ENCODE peak calls at places on chromosomes 6 and 20, in four cellular contexts. A, M, C and S are unnamed samples. For H3K9me3, the result is how much of the 10 kb centered on the place peaks cover.

GRCh38 chr20:33908868-33909267 is 84.8 kb upstream of the RALY start:
- DNase-seq in C (no peak), M (no peak), A (no peak), S (no peak)

GRCh38 chr6:38713812-38714211 is 1.3 kb upstream of the DNAH8 start:
- DNase-seq in M (no peak), C (no peak), A (no peak), S (peak)

GRCh38 chr20:52624270-52624669 is 347.9 kb upstream of the TSHZ2 start:
- DNase-seq in A (no peak), C (no peak), M (no peak), S (no peak)

GRCh38 chr20:15061955-15062354 is 724.5 kb upstream of the FLRT3 start:
- DNase-seq in M (no peak), C (no peak), A (no peak), S (no peak)

GRCh38 chr6:4258733-4259132 is 123.4 kb upstream of the ECI2 start:
- DNase-seq in A (no peak), M (no peak), C (no peak), S (no peak)

GRCh38 chr20:61114776-61115175 is 137.3 kb upstream of the CDH4 start:
- DNase-seq in M (no peak), C (no peak), A (no peak), S (no peak)

GRCh38 chr20:44056010-44056698 is 130.8 kb downstream of the JPH2 start:
- DNase-seq in M (no peak), A (peak), C (no peak), S (peak)

GRCh38 chr20:34074101-34074760 is 37.8 kb downstream of the EIF2S2 start:
- DNase-seq in M (peak), C (no peak), A (peak), S (no peak)

GRCh38 chr6:87257046-87257445 is 65.3 kb upstream of the SMIM8 start:
- DNase-seq in M (no peak), A (no peak), C (no peak), S (no peak)
- H3K9me3 ChIP-seq in M (under half), A (under half), C (under half), S (under half)

DNA sequence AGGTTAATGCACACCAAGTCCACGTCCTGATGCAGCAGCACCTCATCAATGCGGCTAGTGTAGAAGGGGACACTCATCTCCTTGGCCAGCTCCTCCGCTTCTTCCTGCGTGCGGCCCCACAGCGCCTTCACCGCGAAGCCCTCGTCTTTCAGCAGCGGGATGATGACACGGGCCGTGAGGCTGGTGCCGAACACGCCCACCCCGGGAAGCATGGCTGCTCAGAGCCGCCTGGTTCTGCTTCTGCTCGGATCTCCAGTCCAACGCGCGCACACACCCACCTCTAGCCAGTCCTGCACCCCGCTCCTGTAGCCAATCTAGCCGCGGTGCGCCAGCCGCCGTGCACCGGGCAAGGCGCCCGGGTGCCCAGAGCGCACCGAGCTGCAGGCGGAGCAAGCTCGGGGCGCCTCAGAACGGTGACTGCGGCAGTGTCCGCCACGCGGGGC is 700 bp downstream of the GFOD1 start:
- DNase-seq in M (peak), C (peak), A (peak), S (peak)
- TF ChIP-seq POLR2A in M (no peak), C (no peak), A (no peak), S (no peak)

DNA sequence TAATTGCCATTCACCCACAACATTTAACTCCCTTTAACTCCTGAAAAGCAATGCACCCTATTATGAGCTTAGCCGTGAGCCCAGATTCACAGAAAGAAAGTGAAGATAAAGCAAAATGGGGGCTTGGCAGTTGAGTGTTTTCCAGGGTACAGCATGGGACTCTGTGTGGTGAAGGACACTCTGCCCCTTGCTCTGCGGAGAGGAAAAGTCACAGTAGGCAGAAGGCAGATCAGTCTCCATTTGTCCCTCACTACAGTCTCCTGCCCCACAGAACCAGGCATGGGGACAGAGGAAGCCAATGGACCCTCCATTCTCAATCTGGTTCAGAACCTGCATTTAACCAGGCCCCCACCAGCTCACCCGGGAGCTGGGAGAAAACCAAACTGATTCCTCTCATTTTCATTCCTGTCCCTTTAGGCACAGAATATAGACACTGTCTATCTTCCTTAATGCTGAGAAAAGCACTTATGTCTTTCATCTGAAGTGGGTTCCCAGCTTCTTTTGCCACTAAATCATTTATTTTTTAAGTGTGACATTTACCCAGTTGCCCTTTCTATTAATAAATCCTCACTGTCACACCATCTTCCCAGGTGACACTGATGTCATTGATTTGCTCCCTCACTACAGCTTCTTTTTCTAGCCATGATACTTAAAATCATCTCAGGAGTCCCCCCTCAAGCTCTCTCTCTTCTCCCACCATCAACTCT is 30.7 kb upstream of the SH3BGRL2 start:
- DNase-seq in C (no peak), M (no peak), A (no peak), S (no peak)
- H3K9me3 ChIP-seq in C (under half), M (under half), A (under half), S (under half)

DNA sequence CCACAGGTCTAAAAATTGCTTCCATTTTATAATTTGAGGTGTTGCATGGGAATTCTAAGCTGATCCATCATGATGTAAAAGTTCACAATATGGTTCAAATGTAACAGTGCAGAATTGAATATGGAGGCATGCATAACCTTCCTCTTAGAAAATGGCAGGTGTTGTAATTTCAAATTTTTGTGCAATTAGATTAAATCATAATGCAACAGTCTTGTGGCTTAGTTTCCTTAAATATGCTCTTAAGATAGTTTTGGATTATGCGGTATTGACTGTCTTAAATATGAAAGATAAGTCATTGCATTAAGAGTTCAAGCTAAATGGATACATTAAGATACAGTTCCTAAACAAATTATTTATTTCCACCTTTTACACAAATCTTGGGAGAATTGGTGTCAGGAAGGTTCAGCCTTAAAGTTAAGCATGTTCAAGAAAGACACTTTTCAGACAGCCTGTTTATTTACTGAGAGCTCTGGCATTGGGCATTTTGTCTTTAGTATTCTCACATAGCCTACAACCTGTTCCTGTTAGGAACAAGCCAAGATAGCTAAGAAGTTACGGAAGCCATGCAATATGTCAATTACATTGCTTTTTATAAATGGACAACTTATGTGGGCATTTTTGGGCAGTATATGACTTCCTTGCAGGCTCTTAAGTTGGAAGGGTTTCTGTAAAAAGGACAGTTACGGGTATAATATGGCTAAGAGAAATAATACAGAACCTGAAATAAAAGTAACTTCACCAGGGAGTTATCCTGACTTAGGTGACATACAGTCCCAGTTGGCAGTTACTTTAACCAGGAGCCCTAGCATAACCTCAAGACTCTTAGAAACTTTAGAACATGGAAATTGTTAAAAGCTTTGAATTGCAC is 9.3 kb downstream of the SRSF3 start:
- DNase-seq in C (no peak), M (no peak), A (no peak), S (no peak)
- TF ChIP-seq POLR2A in C (no peak), M (no peak), A (no peak), S (no peak)